ENCODE peak calls at places on chromosomes 13 and 19, in nine cellular contexts. U is NCI-H1105 treated with DMSO at 0.1 percent for 48 hours, L is T-helper 2 cell, W is GOT3, O is NCI-H187, P is Right ventricle myocardium superior, K is fibroblast of pulmonary artery, E is NCI-H2081, R is NCI-H2107. T is an unnamed sample.

GRCh38 chr19:20513179-20513934 is 52.2 kb downstream of the ZNF737 start:
- DNase-seq in R (no peak), L (no peak), K (no peak), W (no peak), O (no peak), U (no peak), P (no peak), E (no peak), T (no peak)

GRCh38 chr19:46480409-46480808 is 9.0 kb upstream of the PNMA8A start:
- DNase-seq in W (no peak), L (no peak), K (peak), U (no peak), E (no peak), R (no peak), P (no peak), O (no peak), T (no peak)

GRCh38 chr13:31209172-31209818 is 9.5 kb downstream of the B3GLCT start:
- DNase-seq in L (no peak), O (peak), W (no peak), P (peak), U (peak), E (peak), K (peak), R (peak), T (no peak)

GRCh38 chr13:97879646-97880297 is 73.7 kb upstream of the IPO5 start:
- DNase-seq in E (no peak), U (no peak), O (no peak), K (peak), W (no peak), P (no peak), L (no peak), R (no peak), T (no peak)

GRCh38 chr19:38785187-38785699 is 3.8 kb upstream of the LGALS7B start:
- DNase-seq in K (no peak), R (no peak), U (no peak), O (no peak), L (no peak), E (no peak), P (no peak), W (no peak), T (no peak)

GRCh38 chr13:45370922-45371406 is 30.0 kb upstream of the TPT1 start:
- DNase-seq in E (peak), P (peak), U (peak), L (peak), W (no peak), R (no peak), K (peak), O (no peak), T (peak)

GRCh38 chr13:22915442-22916082 is 265.2 kb upstream of the SGCG start:
- DNase-seq in U (peak), E (peak), L (no peak), O (no peak), R (no peak), P (peak), W (no peak), K (peak), T (no peak)

GRCh38 chr13:55069746-55070145 is 2041.1 kb downstream of the OLFM4 start:
- DNase-seq in P (no peak), O (no peak), W (no peak), U (no peak), L (no peak), K (no peak), R (no peak), E (no peak), T (no peak)

GRCh38 chr13:76014618-76015315 is 378.6 kb downstream of the LMO7 start:
- DNase-seq in P (no peak), O (no peak), W (no peak), R (no peak), U (no peak), E (no peak), K (peak), L (no peak), T (no peak)

GRCh38 chr13:112940236-112940635 is 28.8 kb upstream of the MCF2L start:
- DNase-seq in P (no peak), U (peak), R (no peak), O (no peak), K (no peak), W (no peak), L (no peak), E (peak), T (no peak)

GRCh38 chr13:72643339-72643989 is 84.0 kb downstream of the MZT1 start:
- DNase-seq in R (no peak), P (no peak), W (no peak), E (peak), L (peak), O (no peak), U (peak), K (peak), T (peak)

GRCh38 chr19:43726736-43727592 is 11.1 kb downstream of the IRGC start:
- DNase-seq in E (no peak), P (peak), U (no peak), L (no peak), O (no peak), K (peak), W (no peak), R (no peak), T (no peak)

GRCh38 chr19:7699422-7700127 is 2.4 kb downstream of the FCER2 start:
- DNase-seq in U (no peak), L (no peak), O (no peak), W (no peak), R (no peak), K (no peak), E (no peak), P (no peak), T (no peak)

GRCh38 chr13:106518535-106518934 is 16.9 kb downstream of the EFNB2 start:
- DNase-seq in O (no peak), P (no peak), L (no peak), E (no peak), W (no peak), K (no peak), R (no peak), U (no peak), T (no peak)

GRCh38 chr13:105346141-105346766 is 1189.2 kb downstream of the EFNB2 start:
- DNase-seq in R (no peak), P (no peak), U (no peak), E (no peak), O (no peak), K (peak), W (no peak), L (no peak), T (no peak)

T was measured in activated effector memory CD4-positive, alpha-beta T cell treated with anti-CD3 and anti-CD28 coated beads, Interleukin-2, amount 50 U/mL, for 16 hours.